ENCODE peak calls at places on chromosomes 16 and 17, in ten cellular contexts. H is HFF-Myc; K is CD4-positive, CD25-positive, alpha-beta regulatory T cell; X is NCI-H2171 treated with DMSO at 0.1 percent for 48 hours; G is C1 segment of cervical spinal cord; I is EL; L is amygdala; S is memory B cell; J is AG09319; P is lower lobe of right lung. O is an unnamed sample.

GRCh38 chr17:29572691-29573557 is 4.4 kb downstream of the TP53I13 start:
- DNase-seq in G (peak), X (no peak), S (peak), K (peak), H (no peak), I (peak), L (no peak), P (peak), J (no peak), O (peak)

GRCh38 chr17:27457731-27458523 is 1.7 kb downstream of the KSR1 start:
- DNase-seq in K (peak), H (peak), G (peak), P (no peak), X (peak), I (peak), S (no peak), L (peak), J (peak), O (peak)

GRCh38 chr16:89945654-89946053 is 2.9 kb upstream of the DEF8 start:
- DNase-seq in K (no peak), G (no peak), S (no peak), L (no peak), X (no peak), J (no peak), P (peak), H (no peak), I (no peak), O (no peak)

GRCh38 chr17:72351884-72352346 is 231.1 kb downstream of the SOX9 start:
- DNase-seq in K (no peak), X (peak), G (no peak), I (no peak), P (no peak), J (no peak), S (no peak), L (no peak), H (no peak), O (no peak)

GRCh38 chr16:83937922-83938875 is 14.8 kb upstream of the OSGIN1 start:
- DNase-seq in H (no peak), K (no peak), P (no peak), X (no peak), I (no peak), G (no peak), L (no peak), J (no peak), S (no peak), O (no peak)

GRCh38 chr17:32854177-32854576 is 22.7 kb downstream of the MYO1D start:
- DNase-seq in J (no peak), G (no peak), S (no peak), L (no peak), P (no peak), I (no peak), H (no peak), K (no peak), X (no peak), O (no peak)

GRCh38 chr16:11696266-11697012 is 28.2 kb downstream of the SNN start:
- DNase-seq in L (no peak), S (no peak), K (no peak), P (no peak), J (no peak), X (no peak), I (no peak), G (no peak), H (no peak), O (no peak)

GRCh38 chr17:78862073-78863023 is 21.7 kb upstream of the USP36 start:
- DNase-seq in L (no peak), J (peak), H (peak), K (no peak), I (peak), X (no peak), S (no peak), P (peak), G (peak), O (peak)